ENCODE peak calls at places on chromosome 20, in four cellular contexts. M is GDM1; D is activated naive CD8-positive, alpha-beta T cell treated with anti-CD3 and anti-CD28 coated beads for 36 hours; L is H7. K is an unnamed sample.

GRCh38 chr20:8196096-8196495 is 64.0 kb downstream of the PLCB1 start:
- DNase-seq in D (no peak), M (no peak), L (no peak), K (peak; percentile 31)

GRCh38 chr20:59141818-59142581 is 21.6 kb upstream of the ZNF831 start:
- DNase-seq in L (peak; percentile 67), D (no peak), M (no peak), K (peak; percentile 51)

GRCh38 chr20:35307666-35308653 is 15.7 kb upstream of the FAM83C start:
- DNase-seq in D (no peak), M (no peak), L (no peak), K (no peak)

GRCh38 chr20:38969708-38970107 is 7.6 kb downstream of the DHX35 start:
- DNase-seq in L (no peak), M (no peak), D (no peak), K (no peak)

GRCh38 chr20:38217791-38218565 is 42.6 kb downstream of the KIAA1755 start:
- DNase-seq in M (no peak), D (no peak), L (peak; percentile 80), K (peak; percentile 84)

GRCh38 chr20:47870475-47870874 is 85.2 kb upstream of the SULF2 start:
- DNase-seq in D (no peak), L (no peak), M (no peak), K (no peak)

GRCh38 chr20:36925234-36925633 is 26.3 kb downstream of the SAMHD1 start:
- DNase-seq in M (no peak), D (no peak), L (no peak), K (no peak)

GRCh38 chr20:46785958-46786357 is 76.5 kb downstream of the SLC2A10 start:
- DNase-seq in M (no peak), D (no peak), L (no peak), K (no peak)

GRCh38 chr20:37524221-37524700 is 3.2 kb downstream of the NNAT start:
- DNase-seq in L (no peak), M (no peak), D (no peak), K (no peak)

GRCh38 chr20:23419657-23419994 is 1.7 kb downstream of the NAPB start:
- DNase-seq in L (no peak), D (no peak), M (no peak), K (no peak)

GRCh38 chr20:33359399-33360261 is 41.7 kb downstream of the CDK5RAP1 start:
- DNase-seq in M (no peak), L (no peak), D (no peak), K (no peak)

GRCh38 chr20:57622579-57623381 is 2.6 kb upstream of the ZBP1 start:
- DNase-seq in L (peak; percentile 92), M (peak; percentile 11), D (peak; percentile 64), K (peak; percentile 85)

GRCh38 chr20:15109494-15109893 is 772.1 kb upstream of the FLRT3 start:
- DNase-seq in M (no peak), D (no peak), L (no peak), K (no peak)

GRCh38 chr20:36342316-36342715 is 36.2 kb downstream of the DLGAP4 start:
- DNase-seq in M (no peak), D (no peak), L (no peak), K (no peak)

GRCh38 chr20:14488756-14489479 is 151.5 kb upstream of the FLRT3 start:
- DNase-seq in D (no peak), M (no peak), L (no peak), K (peak; percentile 18)

GRCh38 chr20:12702312-12702711 is 306.5 kb upstream of the SPTLC3 start:
- DNase-seq in D (no peak), L (no peak), M (no peak), K (no peak)